ENCODE peak calls at places on chromosomes 13 and 19, in seven cellular contexts. G is naive thymus-derived CD4-positive, alpha-beta T cell; V is psoas muscle; B is uterus; P is Caco-2; J is GM23248; Q is SJSA1. D is an unnamed sample. For H3K4me1, the result is how much of the 10 kb centered on the place peaks cover.

GRCh38 chr13:96417956-96418355 is 328.0 kb downstream of the HS6ST3 start:
- DNase-seq in G (no peak), V (no peak), B (no peak), P (no peak), J (no peak), Q (no peak), D (no peak)

GRCh38 chr13:94063096-94063495 is 416.4 kb downstream of the DCT start:
- DNase-seq in G (no peak), V (no peak), B (no peak), P (no peak), J (peak), Q (no peak), D (no peak)

GRCh38 chr19:41606215-41606837 is 20.5 kb downstream of the CEACAM4 start:
- DNase-seq in G (peak), V (no peak), B (no peak), P (no peak), J (no peak), Q (peak), D (no peak)

GRCh38 chr13:97535619-97536018 is 101.7 kb downstream of the RAP2A start:
- DNase-seq in G (no peak), V (no peak), B (no peak), P (no peak), J (peak), Q (no peak), D (no peak)

GRCh38 chr13:51861728-51862300 is at the start of gene CCDC70:
- DNase-seq in G (no peak), V (no peak), B (no peak), P (no peak), J (peak), Q (no peak), D (no peak)

GRCh38 chr19:6611441-6611852 is 20.5 kb upstream of the CD70 start:
- DNase-seq in G (no peak), V (no peak), B (no peak), P (no peak), J (peak), Q (no peak), D (no peak)

GRCh38 chr19:44746946-44747738 is 1.4 kb upstream of the BCL3 start:
- DNase-seq in G (peak), V (peak), B (peak), P (peak), J (peak), Q (peak), D (peak)

GRCh38 chr19:17328517-17329060 is 6.1 kb downstream of the ANO8 start:
- DNase-seq in G (no peak), V (no peak), B (no peak), P (no peak), J (no peak), Q (no peak), D (peak)

GRCh38 chr13:113288880-113289279 is 8.2 kb upstream of the LAMP1 start:
- DNase-seq in G (no peak), V (no peak), B (no peak), P (no peak), J (no peak), Q (no peak), D (no peak)

GRCh38 chr19:41203371-41203770 is 10.4 kb downstream of the CYP2S1 start:
- DNase-seq in G (no peak), V (no peak), B (no peak), P (no peak), J (no peak), Q (no peak), D (no peak)

GRCh38 chr19:48006762-48007161 is 12.3 kb downstream of the ELSPBP1 start:
- DNase-seq in G (no peak), V (no peak), B (no peak), P (peak), J (peak), Q (no peak), D (no peak)

GRCh38 chr13:21979156-21979819 is 308.4 kb downstream of the FGF9 start:
- DNase-seq in G (no peak), V (no peak), B (no peak), P (no peak), J (peak), Q (no peak), D (no peak)

GRCh38 chr13:98129059-98129741 is 13.7 kb upstream of the FARP1 start:
- DNase-seq in G (no peak), V (no peak), B (no peak), P (no peak), J (peak), Q (no peak), D (no peak)

GRCh38 chr13:45825124-45825650 is 26.4 kb downstream of the SIAH3 start:
- DNase-seq in G (no peak), V (no peak), B (no peak), P (no peak), J (no peak), Q (no peak), D (no peak)

GRCh38 chr19:485583-486236 is 10.6 kb upstream of the MADCAM1 start:
- DNase-seq in G (no peak), V (peak), B (no peak), P (no peak), J (peak), Q (no peak), D (no peak)

DNA sequence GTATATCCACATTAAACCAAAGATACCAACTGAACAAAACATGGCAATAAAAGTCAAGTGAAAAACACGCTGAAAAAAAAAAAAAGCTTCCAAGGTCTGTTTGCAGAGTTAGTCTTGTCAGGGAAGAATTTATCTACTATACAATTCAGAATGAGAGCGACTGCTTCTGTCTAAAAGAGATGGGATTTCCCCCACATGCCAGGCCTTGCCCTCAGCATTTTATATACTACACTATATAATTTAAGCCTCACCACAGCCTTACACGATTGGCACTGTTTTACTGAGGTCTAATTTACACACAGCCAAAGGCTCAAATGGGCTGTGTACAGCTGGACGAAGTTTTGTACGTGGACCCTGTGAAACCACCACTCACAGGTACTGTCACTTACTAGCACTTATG is 67.3 kb downstream of the FOXO1 start:
- DNase-seq in G (no peak), V (no peak), B (no peak), P (no peak), J (no peak), Q (no peak), D (no peak)
- H3K4me1 ChIP-seq in G (half or more), V (half or more), B (under half), P (under half), J (under half), Q (under half), D (half or more)

GRCh38 chr19:16033136-16033530 is 43.2 kb upstream of the TPM4 start:
- DNase-seq in G (no peak), V (no peak), B (no peak), P (no peak), J (no peak), Q (no peak), D (no peak)
- H3K4me1 ChIP-seq in G (under half), V (under half), B (under half), P (under half), J (under half), Q (under half), D (under half)

GRCh38 chr19:14328406-14328805 is 52.8 kb upstream of the ADGRE5 start:
- DNase-seq in G (no peak), V (no peak), B (no peak), P (no peak), J (no peak), Q (no peak), D (no peak)
- H3K4me1 ChIP-seq in G (under half), V (under half), B (under half), P (under half), J (under half), Q (under half), D (under half)

DNA sequence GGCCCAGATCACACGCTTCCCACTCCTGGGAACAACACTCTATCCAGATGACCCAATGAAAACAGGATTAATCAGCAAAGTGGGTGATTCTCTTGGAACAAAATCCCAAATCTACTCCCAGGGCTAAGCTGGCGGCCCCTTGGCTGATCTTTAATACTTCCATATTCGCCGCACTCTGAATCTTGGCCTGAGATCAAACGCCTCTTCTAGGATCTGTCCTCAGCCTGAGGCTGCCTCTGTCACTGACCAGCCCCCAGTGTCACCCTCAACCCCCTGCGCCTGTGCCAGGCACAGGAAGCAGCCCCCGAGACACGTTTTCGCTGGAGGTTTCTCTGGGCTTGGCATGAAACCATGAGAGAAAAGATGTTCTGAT is 2.4 kb upstream of the CTXN1 start:
- DNase-seq in G (no peak), V (no peak), B (no peak), P (no peak), J (peak), Q (no peak), D (no peak)
- H3K4me1 ChIP-seq in G (under half), V (under half), B (half or more), P (under half), J (under half), Q (under half), D (under half)

GRCh38 chr19:8451377-8451776 is 6.6 kb downstream of the HNRNPM start:
- DNase-seq in G (no peak), V (no peak), B (no peak), P (no peak), J (no peak), Q (no peak), D (no peak)

GRCh38 chr19:8451885-8452284 is 7.1 kb downstream of the HNRNPM start:
- DNase-seq in G (no peak), V (no peak), B (no peak), P (no peak), J (peak), Q (no peak), D (no peak)

GRCh38 chr19:8454218-8454617 is 9.4 kb downstream of the HNRNPM start:
- DNase-seq in G (no peak), V (no peak), B (no peak), P (no peak), J (no peak), Q (no peak), D (no peak)

GRCh38 chr19:8453616-8454015 is 8.8 kb downstream of the HNRNPM start:
- DNase-seq in G (no peak), V (no peak), B (no peak), P (no peak), J (no peak), Q (no peak), D (no peak)

DNA sequence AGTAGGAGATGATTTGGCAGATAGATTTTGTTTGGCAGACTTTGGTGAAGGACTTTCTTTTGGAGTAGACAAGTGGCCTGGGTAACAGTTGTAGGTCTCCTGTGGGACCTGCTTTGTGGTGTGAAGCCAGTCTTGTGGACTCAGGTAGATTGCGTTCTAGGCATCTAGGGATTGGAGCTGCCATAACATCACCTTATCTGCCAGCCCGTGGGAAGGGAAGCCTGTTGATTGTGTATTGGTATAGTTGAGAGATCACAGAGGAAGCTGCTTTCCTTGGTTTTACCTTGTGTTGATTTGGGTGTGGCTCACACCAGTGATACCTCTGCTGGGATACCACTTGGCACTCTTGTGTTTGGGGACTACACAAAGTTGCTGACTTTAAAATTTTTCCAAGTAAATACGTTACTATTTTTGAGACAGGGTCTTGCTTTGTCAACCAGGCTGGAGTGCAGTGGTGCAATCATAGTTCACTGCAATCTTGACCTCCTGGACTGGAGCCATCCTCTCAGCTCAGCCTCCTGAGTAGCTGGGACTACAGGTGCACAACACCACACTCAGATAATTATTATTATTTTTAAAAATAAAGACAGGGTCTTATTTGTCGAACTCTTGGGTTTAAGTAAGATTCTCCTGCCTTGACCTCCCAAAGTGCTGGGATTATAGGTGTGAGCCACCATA is 7.8 kb downstream of the HNRNPM start:
- DNase-seq in G (no peak), V (no peak), B (no peak), P (no peak), J (no peak), Q (no peak), D (no peak)
- H3K4me1 ChIP-seq in G (under half), V (half or more), B (under half), P (under half), J (under half), Q (under half), D (half or more)

GRCh38 chr13:32036131-32036695 is 4.6 kb downstream of the FRY start:
- DNase-seq in G (no peak), V (no peak), B (no peak), P (no peak), J (no peak), Q (no peak), D (no peak)

GRCh38 chr13:32037471-32037870 is 5.9 kb downstream of the FRY start:
- DNase-seq in G (no peak), V (no peak), B (no peak), P (no peak), J (no peak), Q (no peak), D (no peak)

GRCh38 chr13:32033744-32034143 is 2.2 kb downstream of the FRY start:
- DNase-seq in G (no peak), V (no peak), B (no peak), P (peak), J (no peak), Q (no peak), D (no peak)

GRCh38 chr13:32036762-32037161 is 5.2 kb downstream of the FRY start:
- DNase-seq in G (no peak), V (no peak), B (no peak), P (no peak), J (no peak), Q (no peak), D (no peak)

GRCh38 chr13:32035701-32036100 is 4.1 kb downstream of the FRY start:
- DNase-seq in G (no peak), V (no peak), B (no peak), P (peak), J (no peak), Q (no peak), D (no peak)
- H3K4me1 ChIP-seq in G (under half), V (under half), B (under half), P (under half), J (under half), Q (under half), D (under half)

DNA sequence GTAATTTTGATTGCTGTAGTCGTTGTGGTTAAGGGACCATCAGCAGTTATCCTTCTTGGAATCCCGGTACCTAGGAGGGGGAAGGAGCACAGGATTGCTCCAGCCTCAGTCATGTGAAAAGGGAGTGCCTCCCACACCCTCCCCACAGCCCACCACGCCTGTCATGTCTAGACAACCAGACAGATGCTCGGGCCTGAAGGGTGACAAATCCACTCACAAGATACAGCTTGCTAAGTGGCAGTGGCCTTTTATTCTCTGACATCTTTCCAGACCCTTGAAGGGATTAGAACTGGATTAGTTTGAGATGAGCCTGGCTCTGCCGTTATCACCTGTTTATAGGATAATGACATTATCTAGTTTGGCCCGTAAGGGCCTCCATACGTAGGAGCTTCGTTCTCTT is 169.4 kb upstream of the TSHZ3 start:
- DNase-seq in G (no peak), V (no peak), B (no peak), P (no peak), J (no peak), Q (peak), D (no peak)
- H3K4me1 ChIP-seq in G (under half), V (under half), B (under half), P (under half), J (under half), Q (under half), D (under half)

GRCh38 chr13:99859178-99860177 is 112.1 kb downstream of the ZIC5 start:
- DNase-seq in G (peak), V (no peak), B (no peak), P (no peak), J (no peak), Q (peak), D (peak)
- H3K4me1 ChIP-seq in G (under half), V (under half), B (under half), P (under half), J (under half), Q (under half), D (under half)

GRCh38 chr19:7872306-7873204 is 1.6 kb downstream of the PRR36 start:
- DNase-seq in G (no peak), V (no peak), B (no peak), P (no peak), J (no peak), Q (peak), D (no peak)
- H3K4me1 ChIP-seq in G (under half), V (under half), B (under half), P (under half), J (under half), Q (under half), D (under half)